ENCODE peak calls at places on chromosomes 6 and 20, in eight cellular contexts. X, R, C, B, G, Q, A and V are unnamed samples. For H3K9me3, the result is how much of the 10 kb centered on the place peaks cover.

GRCh38 chr20:13930246-13930645 is 60.2 kb downstream of the SEL1L2 start:
- DNase-seq in X (no peak), R (no peak), C (no peak), B (no peak), G (no peak), Q (no peak), A (no peak), V (no peak)

GRCh38 chr20:51931321-51931720 is 129.0 kb upstream of the SALL4 start:
- DNase-seq in X (no peak), R (no peak), C (no peak), B (no peak), G (no peak), Q (no peak), A (no peak), V (no peak)

GRCh38 chr6:93917216-93917615 is 497.9 kb upstream of the EPHA7 start:
- DNase-seq in X (no peak), R (no peak), C (no peak), B (no peak), G (no peak), Q (no peak), A (no peak), V (no peak)

GRCh38 chr6:37547564-37548061 is 47.9 kb upstream of the CCDC167 start:
- DNase-seq in X (no peak), R (no peak), C (no peak), B (no peak), G (no peak), Q (no peak), A (no peak), V (no peak)

GRCh38 chr6:106197441-106197840 is 111.3 kb downstream of the PRDM1 start:
- DNase-seq in X (no peak), R (peak), C (no peak), B (no peak), G (no peak), Q (no peak), A (no peak), V (no peak)

GRCh38 chr6:7730852-7731251 is 5.0 kb downstream of the BMP6 start:
- DNase-seq in X (peak), R (no peak), C (no peak), B (peak), G (no peak), Q (no peak), A (no peak), V (no peak)

GRCh38 chr20:62063601-62063980 is 2.1 kb downstream of the TAF4 start:
- DNase-seq in X (no peak), R (no peak), C (no peak), B (no peak), G (no peak), Q (no peak), A (peak), V (no peak)

GRCh38 chr6:161961796-161962195 is 687.9 kb upstream of the AGPAT4 start:
- DNase-seq in X (no peak), R (no peak), C (no peak), B (no peak), G (no peak), Q (no peak), A (no peak), V (no peak)

GRCh38 chr6:82954937-82955577 is 110.6 kb downstream of the UBE3D start:
- DNase-seq in X (no peak), R (no peak), C (no peak), B (peak), G (no peak), Q (no peak), A (no peak), V (no peak)

GRCh38 chr6:152117156-152118129 is 310.0 kb downstream of the ESR1 start:
- DNase-seq in X (no peak), R (no peak), C (no peak), B (no peak), G (no peak), Q (no peak), A (no peak), V (no peak)

GRCh38 chr6:156630613-156631302 is 146.4 kb upstream of the ARID1B start:
- DNase-seq in X (no peak), R (no peak), C (no peak), B (no peak), G (no peak), Q (no peak), A (no peak), V (no peak)

GRCh38 chr6:159595173-159595572 is 97.9 kb downstream of the SOD2 start:
- DNase-seq in X (peak), R (no peak), C (no peak), B (no peak), G (no peak), Q (no peak), A (no peak), V (no peak)

GRCh38 chr20:4814696-4815252 is 93.1 kb downstream of the PRND start:
- DNase-seq in X (no peak), R (no peak), C (no peak), B (no peak), G (peak), Q (no peak), A (no peak), V (peak)

GRCh38 chr20:50335105-50335504 is 144.5 kb downstream of the CEBPB start:
- DNase-seq in X (peak), R (no peak), C (no peak), B (no peak), G (no peak), Q (no peak), A (no peak), V (no peak)

GRCh38 chr6:136586295-136586694 is 36.1 kb upstream of the MAP7 start:
- DNase-seq in X (peak), R (no peak), C (no peak), B (peak), G (no peak), Q (no peak), A (no peak), V (no peak)

GRCh38 chr6:169890049-169890448 is 138.6 kb downstream of the ERMARD start:
- DNase-seq in X (no peak), R (no peak), C (no peak), B (no peak), G (no peak), Q (no peak), A (no peak), V (no peak)

GRCh38 chr6:169890901-169891300 is 139.5 kb downstream of the ERMARD start:
- DNase-seq in X (no peak), R (no peak), C (no peak), B (no peak), G (no peak), Q (no peak), A (no peak), V (no peak)

GRCh38 chr6:169893624-169894023 is 142.2 kb downstream of the ERMARD start:
- DNase-seq in X (no peak), R (no peak), C (no peak), B (no peak), G (no peak), Q (no peak), A (no peak), V (no peak)

GRCh38 chr6:169891421-169891820 is 140.0 kb downstream of the ERMARD start:
- DNase-seq in X (no peak), R (no peak), C (no peak), B (no peak), G (no peak), Q (no peak), A (no peak), V (no peak)

DNA sequence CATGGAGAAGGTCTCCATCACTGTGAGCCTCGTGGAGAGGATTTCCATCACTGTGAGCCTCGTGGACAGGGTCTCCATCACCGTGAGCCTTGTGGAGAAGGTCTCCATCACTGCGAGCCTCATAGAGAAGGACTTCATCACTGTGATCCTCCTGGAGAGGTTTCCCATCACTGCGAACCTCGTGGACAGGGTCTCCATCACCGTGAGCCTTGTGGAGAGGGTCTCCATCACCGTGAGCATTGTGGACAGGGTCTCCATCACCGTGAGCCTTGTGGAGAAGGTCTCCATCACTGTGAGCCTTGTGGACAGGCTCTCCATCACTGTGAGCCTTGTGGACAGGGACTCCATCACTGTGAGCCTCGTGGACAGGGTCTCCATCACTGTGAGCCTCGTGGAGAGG is 140.4 kb downstream of the ERMARD start:
- DNase-seq in X (no peak), R (no peak), C (no peak), B (no peak), G (no peak), Q (no peak), A (no peak), V (no peak)
- H3K9me3 ChIP-seq in X (under half), R (under half), C (under half), B (half or more), G (under half), Q (under half), A (under half), V (under half)

DNA sequence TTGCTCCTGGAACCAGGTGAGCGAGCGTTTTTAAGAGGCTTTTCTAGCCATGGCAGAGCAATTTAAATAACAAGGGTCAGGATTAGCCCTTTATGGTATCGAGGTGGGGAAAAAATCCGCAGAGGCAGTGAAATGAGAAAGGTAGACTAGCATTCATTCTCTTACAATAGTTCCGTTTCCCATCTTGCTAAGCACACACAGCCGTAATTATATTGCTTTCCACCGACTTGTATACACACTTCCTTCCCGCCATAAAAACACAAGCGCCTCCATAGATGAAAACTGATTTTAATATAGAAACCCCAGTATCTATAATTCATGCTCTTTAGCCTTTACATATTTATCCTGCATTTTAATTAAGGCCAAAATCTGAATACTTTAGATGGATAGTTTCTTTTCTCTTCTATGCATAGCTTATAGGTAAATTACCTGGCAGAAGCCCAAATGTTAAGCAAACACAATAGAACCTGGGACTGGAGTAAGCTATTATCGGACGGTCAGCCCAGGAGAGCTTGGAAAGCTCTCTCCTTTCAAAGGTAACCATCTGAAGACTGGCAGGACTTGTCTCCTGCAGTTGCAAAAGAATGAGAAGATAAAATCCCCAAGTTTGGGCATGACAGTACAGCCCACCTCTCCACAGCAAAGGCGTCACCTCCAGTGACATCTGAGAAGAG is 90.9 kb upstream of the MC3R start:
- DNase-seq in X (no peak), R (no peak), C (no peak), B (no peak), G (no peak), Q (no peak), A (no peak), V (no peak)
- H3K9me3 ChIP-seq in X (under half), R (under half), C (under half), B (under half), G (under half), Q (under half), A (under half), V (under half)

DNA sequence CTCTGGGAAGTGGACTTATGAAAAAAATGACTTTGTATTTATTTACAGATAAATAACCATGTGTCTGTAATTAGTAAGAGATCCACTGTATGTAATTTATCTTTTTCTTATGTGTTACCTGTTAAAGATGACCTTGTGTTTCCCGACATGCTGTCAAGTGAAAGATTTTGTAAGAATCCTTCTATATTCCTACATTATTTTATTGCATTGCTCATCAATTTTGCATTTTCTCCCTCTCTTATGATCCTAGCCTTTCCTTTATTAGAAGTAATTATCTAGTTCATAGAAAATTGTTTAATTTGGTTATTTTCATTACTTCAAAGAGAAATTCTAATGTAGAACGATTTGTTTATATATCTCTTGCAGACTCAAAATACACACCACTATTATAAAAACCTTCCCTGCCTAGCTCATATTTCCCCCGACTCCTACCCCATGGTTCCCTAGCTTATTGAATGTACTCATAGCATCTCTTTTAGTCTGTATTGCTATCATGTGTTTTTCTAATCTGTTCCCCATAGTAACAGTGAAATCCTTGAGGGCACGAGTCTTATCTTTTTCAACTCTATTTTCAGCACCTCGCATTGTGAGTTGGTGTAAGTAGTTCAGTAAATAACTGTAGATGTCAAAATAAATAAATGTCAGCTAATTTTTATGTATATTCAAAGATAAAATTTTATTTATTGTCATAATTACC is 774.4 kb downstream of the HDGFL1 start:
- DNase-seq in X (no peak), R (no peak), C (no peak), B (no peak), G (no peak), Q (no peak), A (no peak), V (no peak)
- H3K9me3 ChIP-seq in X (under half), R (under half), C (under half), B (under half), G (under half), Q (under half), A (under half), V (under half)

GRCh38 chr6:50655848-50656453 is 57.4 kb upstream of the TFAP2D start:
- DNase-seq in X (peak), R (no peak), C (no peak), B (no peak), G (no peak), Q (no peak), A (no peak), V (no peak)
- H3K9me3 ChIP-seq in X (under half), R (under half), C (under half), B (under half), G (under half), Q (under half), A (under half), V (under half)

GRCh38 chr6:27452496-27452897 is 20.4 kb downstream of the ZNF184 start:
- DNase-seq in X (peak), R (no peak), C (no peak), B (no peak), G (no peak), Q (no peak), A (no peak), V (no peak)

GRCh38 chr6:27448456-27448855 is 24.4 kb downstream of the ZNF184 start:
- DNase-seq in X (no peak), R (no peak), C (no peak), B (no peak), G (no peak), Q (no peak), A (no peak), V (no peak)

GRCh38 chr6:27451660-27452390 is 21.1 kb downstream of the ZNF184 start:
- DNase-seq in X (no peak), R (no peak), C (no peak), B (no peak), G (no peak), Q (no peak), A (no peak), V (no peak)
- H3K9me3 ChIP-seq in X (half or more), R (under half), C (under half), B (under half), G (half or more), Q (half or more), A (under half), V (half or more)

GRCh38 chr20:29325304-29325640 is 1932.2 kb upstream of the DEFB115 start:
- DNase-seq in X (no peak), R (peak), C (no peak), B (no peak), G (no peak), Q (no peak), A (no peak), V (no peak)

GRCh38 chr20:29326376-29327070 is 1930.9 kb upstream of the DEFB115 start:
- DNase-seq in X (no peak), R (no peak), C (no peak), B (no peak), G (no peak), Q (no peak), A (no peak), V (no peak)
- H3K9me3 ChIP-seq in X (under half), R (under half), C (under half), B (half or more), G (under half), Q (under half), A (under half), V (under half)

GRCh38 chr20:63967330-63968135 is 2.2 kb downstream of the ZNF512B start:
- DNase-seq in X (no peak), R (peak), C (peak), B (no peak), G (no peak), Q (no peak), A (peak), V (no peak)
- H3K9me3 ChIP-seq in X (under half), R (under half), C (under half), B (half or more), G (under half), Q (under half), A (under half), V (under half)